ENCODE peak calls at places on chromosomes 5 and 9, in five cellular contexts. Y is CD8-positive, alpha-beta memory T cell; X is K562; J is EL; T is amygdala. W is an unnamed sample.

GRCh38 chr5:95861858-95862561 is 39.5 kb upstream of the GLRX start:
- DNase-seq in T (no peak), Y (no peak), X (no peak), J (peak), W (no peak)

GRCh38 chr9:38686923-38687322 is 33.0 kb downstream of the FAM240B start:
- DNase-seq in X (no peak), J (no peak), T (no peak), Y (no peak), W (no peak)

GRCh38 chr9:34502471-34503335 is 20.1 kb downstream of the ENHO start:
- DNase-seq in T (no peak), X (no peak), J (no peak), Y (no peak), W (peak)

GRCh38 chr9:74447451-74448193 is 49.5 kb upstream of the RORB start:
- DNase-seq in J (no peak), T (no peak), X (no peak), Y (no peak), W (no peak)

GRCh38 chr9:137721479-137721878 is 102.7 kb downstream of the EHMT1 start:
- DNase-seq in X (no peak), Y (no peak), J (no peak), T (no peak), W (no peak)

GRCh38 chr9:20559236-20559896 is 62.9 kb downstream of the MLLT3 start:
- DNase-seq in J (no peak), X (no peak), T (no peak), Y (no peak), W (no peak)

GRCh38 chr5:38250752-38251448 is 7.5 kb upstream of the EGFLAM start:
- DNase-seq in Y (no peak), X (no peak), J (no peak), T (no peak), W (no peak)

GRCh38 chr5:117504245-117504644 is 929.6 kb upstream of the SEMA6A start:
- DNase-seq in T (no peak), J (no peak), X (no peak), Y (no peak), W (no peak)

GRCh38 chr5:173789031-173789920 is 98.9 kb upstream of the CPEB4 start:
- DNase-seq in J (peak), Y (no peak), T (no peak), X (no peak), W (no peak)

GRCh38 chr9:115686069-115686468 is 467.5 kb upstream of the PAPPA start:
- DNase-seq in J (no peak), T (no peak), Y (no peak), X (no peak), W (no peak)